ENCODE peak calls at places on chromosomes 3 and 15, in six cellular contexts. N, B, K, S, C and J are unnamed samples.

GRCh38 chr15:35827949-35828348 is 282.0 kb upstream of the DPH6 start:
- DNase-seq in K (no peak), C (no peak), N (no peak), B (no peak), S (no peak), J (no peak)

GRCh38 chr3:49602877-49603411 is 48.7 kb downstream of the BSN start:
- DNase-seq in B (peak), K (peak), C (no peak), S (no peak), N (peak), J (no peak)

GRCh38 chr3:26236511-26236910 is 386.1 kb upstream of the LRRC3B start:
- DNase-seq in K (no peak), B (no peak), C (no peak), N (no peak), S (no peak), J (no peak)

GRCh38 chr15:84033793-84034553 is 201.6 kb upstream of the GOLGA6L4 start:
- DNase-seq in N (no peak), C (no peak), B (no peak), K (no peak), S (no peak), J (no peak)

GRCh38 chr3:196159952-196160804 is 51.0 kb downstream of the ZDHHC19 start:
- DNase-seq in K (no peak), S (peak), B (peak), C (peak), N (no peak), J (no peak)

GRCh38 chr3:146156060-146156459 is 4.9 kb downstream of the PLOD2 start:
- DNase-seq in B (no peak), N (no peak), C (no peak), K (no peak), S (peak), J (no peak)

GRCh38 chr3:32577621-32578556 is 7.2 kb upstream of the DYNC1LI1 start:
- DNase-seq in S (peak), C (no peak), B (no peak), N (no peak), K (no peak), J (no peak)

GRCh38 chr3:196941846-196942225 is 492 bp downstream of the NCBP2 start:
- DNase-seq in N (no peak), K (peak), B (peak), S (peak), C (peak), J (peak)

GRCh38 chr3:113678773-113679172 is 17.7 kb downstream of the USF3 start:
- DNase-seq in N (no peak), K (no peak), C (no peak), S (no peak), B (no peak), J (no peak)

GRCh38 chr3:123036352-123037014 is 8.9 kb upstream of the SEMA5B start:
- DNase-seq in S (peak), N (no peak), K (no peak), B (no peak), C (no peak), J (no peak)

GRCh38 chr3:67000006-67000405 is 1.9 kb downstream of the KBTBD8 start:
- DNase-seq in N (no peak), C (no peak), B (no peak), S (peak), K (peak), J (no peak)

GRCh38 chr3:127496256-127496655 is 94.3 kb downstream of the TPRA1 start:
- DNase-seq in C (no peak), N (no peak), S (no peak), K (no peak), B (no peak), J (no peak)

GRCh38 chr3:188286087-188286513 is 132.1 kb downstream of the LPP start:
- DNase-seq in S (peak), K (peak), C (no peak), N (no peak), B (no peak), J (no peak)

GRCh38 chr15:98713585-98714001 is 65.3 kb downstream of the IGF1R start:
- DNase-seq in N (peak), B (no peak), K (no peak), C (peak), S (peak), J (no peak)

GRCh38 chr15:53534105-53534839 is 225.2 kb downstream of the WDR72 start:
- DNase-seq in S (no peak), K (no peak), N (no peak), B (no peak), C (no peak), J (no peak)

GRCh38 chr15:25946241-25946786 is 83.2 kb upstream of the ATP10A start:
- DNase-seq in C (peak), N (no peak), S (no peak), B (no peak), K (no peak), J (no peak)

GRCh38 chr15:98729446-98730042 is 81.2 kb downstream of the IGF1R start:
- DNase-seq in S (peak), C (no peak), N (no peak), K (no peak), B (no peak), J (no peak)

GRCh38 chr3:168025076-168025475 is 70.6 kb downstream of the GOLIM4 start:
- DNase-seq in N (no peak), S (peak), B (no peak), K (peak), C (no peak), J (no peak)

GRCh38 chr3:114152519-114153151 is 26.2 kb downstream of the DRD3 start:
- DNase-seq in C (peak), K (peak), N (peak), B (peak), S (peak), J (peak)

GRCh38 chr15:83248151-83248851 is 36.2 kb downstream of the BNC1 start:
- DNase-seq in C (peak), B (peak), N (peak), S (peak), K (peak), J (peak)

GRCh38 chr3:195259146-195259563 is 11.8 kb downstream of the XXYLT1 start:
- DNase-seq in B (no peak), S (peak), N (no peak), C (no peak), K (no peak), J (no peak)

GRCh38 chr15:64144192-64144564 is 7.4 kb upstream of the SNX22 start:
- DNase-seq in K (no peak), S (no peak), C (no peak), B (no peak), N (no peak), J (no peak)

GRCh38 chr3:59774613-59775012 is 724.8 kb upstream of the CFAP20DC start:
- DNase-seq in N (no peak), B (no peak), C (no peak), S (peak), K (peak), J (no peak)

GRCh38 chr15:42819781-42820180 is 82.9 kb upstream of the CDAN1 start:
- DNase-seq in N (no peak), S (no peak), C (no peak), B (no peak), K (no peak), J (no peak)

GRCh38 chr3:51391566-51392300 is 648 bp downstream of the RBM15B start:
- DNase-seq in C (peak), B (peak), K (no peak), S (peak), N (no peak), J (no peak)

GRCh38 chr3:75886971-75887526 is 101.7 kb upstream of the ZNF717 start:
- DNase-seq in N (no peak), K (no peak), B (no peak), C (no peak), S (no peak), J (no peak)

GRCh38 chr3:112587336-112587735 is 25.5 kb downstream of the SLC35A5 start:
- DNase-seq in B (no peak), N (no peak), K (no peak), S (no peak), C (no peak), J (no peak)

GRCh38 chr3:126418661-126419131 is 24.0 kb downstream of the CFAP100 start:
- DNase-seq in K (no peak), N (no peak), C (no peak), B (no peak), S (no peak), J (no peak)

GRCh38 chr15:39583586-39584265 is 2.8 kb downstream of the THBS1 start:
- DNase-seq in C (peak), B (peak), K (no peak), S (peak), N (no peak), J (no peak)